ENCODE peak calls at places on chromosomes 4 and X, in five cellular contexts. S is NCI-H1105; C is CD8-positive, alpha-beta T cell; H is naive thymus-derived CD4-positive, alpha-beta T cell; J is GM10248. Z is an unnamed sample.

GRCh38 chr4:80097395-80098177 is 24.6 kb upstream of the ANTXR2 start:
- DNase-seq in S (no peak), C (no peak), H (no peak), J (no peak), Z (no peak)

GRCh38 chr4:139933541-139933940 is 220.4 kb downstream of the MAML3 start:
- DNase-seq in S (no peak), C (no peak), H (no peak), J (no peak), Z (no peak)

GRCh38 chr4:89558147-89558546 is 250.5 kb upstream of the GPRIN3 start:
- DNase-seq in S (no peak), C (no peak), H (no peak), J (no peak), Z (no peak)

GRCh38 chr4:76208005-76208765 is 5.4 kb downstream of the SCARB2 start:
- DNase-seq in S (no peak), C (no peak), H (no peak), J (no peak), Z (peak; percentile 69)

GRCh38 chrX:118726887-118727685 is at the start of gene IL13RA1:
- DNase-seq in S (peak; percentile 86), C (no peak), H (peak; percentile 7), J (peak; percentile 55), Z (peak; percentile 62)

GRCh38 chr4:46404961-46405360 is 15.0 kb upstream of the GABRA2 start:
- DNase-seq in S (no peak), C (no peak), H (no peak), J (no peak), Z (no peak)

GRCh38 chr4:186808635-186809018 is 85.0 kb upstream of the FAT1 start:
- DNase-seq in S (no peak), C (no peak), H (no peak), J (no peak), Z (no peak)

GRCh38 chr4:100314057-100314456 is 123.8 kb upstream of the DDIT4L start:
- DNase-seq in S (no peak), C (no peak), H (no peak), J (no peak), Z (no peak)

GRCh38 chr4:142404191-142404611 is 441.9 kb downstream of the INPP4B start:
- DNase-seq in S (no peak), C (no peak), H (no peak), J (no peak), Z (peak; percentile 14)

GRCh38 chr4:38856524-38857337 is at the start of gene TLR6:
- DNase-seq in S (peak; percentile 1), C (peak; percentile 35), H (no peak), J (peak; percentile 47), Z (peak; percentile 88)

GRCh38 chrX:105975382-105975781 is 63.1 kb downstream of the SERPINA7 start:
- DNase-seq in S (no peak), C (no peak), H (no peak), J (no peak), Z (no peak)

GRCh38 chr4:16226816-16227461 is 668 bp upstream of the TAPT1 start:
- DNase-seq in S (no peak), C (no peak), H (peak; percentile 29), J (peak; percentile 48), Z (peak; percentile 48)

GRCh38 chr4:181821039-181822004 is 421.9 kb upstream of the TENM3 start:
- DNase-seq in S (no peak), C (no peak), H (no peak), J (no peak), Z (no peak)

GRCh38 chr4:1584498-1584897 is 99.6 kb downstream of the FAM53A start:
- DNase-seq in S (no peak), C (no peak), H (no peak), J (no peak), Z (no peak)

GRCh38 chr4:118012142-118012541 is 22.1 kb upstream of the NDST3 start:
- DNase-seq in S (no peak), C (no peak), H (no peak), J (no peak), Z (no peak)

GRCh38 chr4:141448490-141448889 is 187.9 kb upstream of the IL15 start:
- DNase-seq in S (no peak), C (no peak), H (no peak), J (no peak), Z (no peak)

GRCh38 chr4:174134361-174134760 is 149.1 kb downstream of the FBXO8 start:
- DNase-seq in S (no peak), C (no peak), H (no peak), J (no peak), Z (no peak)

GRCh38 chr4:31620476-31620875 is 900.3 kb downstream of the PCDH7 start:
- DNase-seq in S (no peak), C (no peak), H (no peak), J (no peak), Z (no peak)

GRCh38 chr4:137735561-137736104 is 203.3 kb upstream of the PCDH18 start:
- DNase-seq in S (no peak), C (no peak), H (no peak), J (no peak), Z (no peak)

GRCh38 chrX:16081357-16081756 is 42.0 kb upstream of the GRPR start:
- DNase-seq in S (no peak), C (no peak), H (no peak), J (no peak), Z (no peak)

GRCh38 chr4:98612318-98613250 is 45.8 kb downstream of the TSPAN5 start:
- DNase-seq in S (no peak), C (no peak), H (no peak), J (no peak), Z (peak; percentile 3)

GRCh38 chr4:147639388-147639787 is 22.2 kb downstream of the TMEM184C start:
- DNase-seq in S (no peak), C (no peak), H (no peak), J (no peak), Z (no peak)

GRCh38 chrX:110146521-110146920 is 143.6 kb downstream of the TMEM164 start:
- DNase-seq in S (no peak), C (no peak), H (no peak), J (peak; percentile 45), Z (peak; percentile 61)

GRCh38 chr4:85777908-85778808 is 303.2 kb downstream of the ARHGAP24 start:
- DNase-seq in S (no peak), C (no peak), H (no peak), J (peak; percentile 22), Z (peak; percentile 63)